ENCODE peak calls at places on chromosomes 5 and 9, in five cellular contexts. Q, Z, H, I and X are unnamed samples.
A peak's percentile ranks its signal among the peaks of the same experiment; 100 is the strongest.

GRCh38 chr9:113634597-113635515 is 171.3 kb downstream of the RGS3 start:
- DNase-seq in H (no peak), I (no peak), Q (no peak), Z (no peak), X (peak; percentile 7)

GRCh38 chr5:58327289-58327688 is 132.6 kb downstream of the PLK2 start:
- DNase-seq in Q (no peak), I (no peak), Z (no peak), H (no peak), X (no peak)

GRCh38 chr9:35611230-35611797 is 6.3 kb downstream of the TESK1 start:
- DNase-seq in H (no peak), Q (no peak), I (peak; percentile 49), Z (peak; percentile 53), X (no peak)

GRCh38 chr5:160466889-160467554 is 45.4 kb downstream of the PTTG1 start:
- DNase-seq in I (no peak), Q (no peak), Z (peak; percentile 3), H (no peak), X (peak; percentile 60)

GRCh38 chr9:25678147-25678666 is at the start of gene TUSC1:
- DNase-seq in Z (peak; percentile 70), Q (peak; percentile 88), H (peak; percentile 56), I (peak; percentile 4), X (peak; percentile 54)

GRCh38 chr5:87872986-87873385 is 395.7 kb downstream of the TMEM161B start:
- DNase-seq in Q (no peak), I (peak; percentile 3), H (no peak), Z (no peak), X (no peak)

GRCh38 chr5:101838329-101838964 is 457.6 kb downstream of the SLCO4C1 start:
- DNase-seq in H (no peak), I (no peak), Z (no peak), Q (no peak), X (no peak)

GRCh38 chr5:119347574-119347973 is 8.2 kb upstream of the TNFAIP8 start:
- DNase-seq in Q (no peak), H (no peak), Z (no peak), I (no peak), X (no peak)

GRCh38 chr5:37875051-37875787 is 35.4 kb upstream of the GDNF start:
- DNase-seq in Z (no peak), H (no peak), Q (no peak), I (no peak), X (no peak)

GRCh38 chr5:110846621-110847020 is 107.8 kb downstream of the SLC25A46 start:
- DNase-seq in Z (no peak), I (no peak), H (no peak), Q (no peak), X (no peak)

GRCh38 chr5:132655821-132656773 is 1.9 kb upstream of the IL13 start:
- DNase-seq in Z (no peak), H (no peak), Q (no peak), I (peak; percentile 63), X (no peak)

GRCh38 chr9:79946718-79947117 is 375.0 kb downstream of the TLE4 start:
- DNase-seq in Z (no peak), I (no peak), H (no peak), Q (no peak), X (no peak)

GRCh38 chr9:12818431-12819000 is 43.7 kb downstream of the LURAP1L start:
- DNase-seq in H (no peak), Z (peak; percentile 76), Q (no peak), I (no peak), X (no peak)

GRCh38 chr9:122810306-122810946 is 10.5 kb downstream of the OR1K1 start:
- DNase-seq in H (peak; percentile 34), Q (no peak), Z (peak; percentile 78), I (peak; percentile 77), X (peak; percentile 74)

GRCh38 chr9:99359336-99359735 is 137.3 kb downstream of the SEC61B start:
- DNase-seq in Q (no peak), H (no peak), I (peak; percentile 16), Z (no peak), X (no peak)

GRCh38 chr5:82405618-82406199 is 127.6 kb upstream of the RPS23 start:
- DNase-seq in I (no peak), Z (no peak), H (no peak), Q (no peak), X (no peak)

GRCh38 chr9:31359071-31359470 is 1025.4 kb upstream of the ACO1 start:
- DNase-seq in Z (no peak), I (no peak), Q (no peak), H (no peak), X (no peak)

GRCh38 chr9:98532147-98532546 is 176.6 kb downstream of the GABBR2 start:
- DNase-seq in I (no peak), Q (no peak), H (no peak), Z (no peak), X (no peak)

GRCh38 chr5:132115375-132115774 is 41.8 kb downstream of the CSF2 start:
- DNase-seq in I (no peak), Z (no peak), Q (no peak), H (no peak), X (no peak)

GRCh38 chr5:154756871-154757646 is 1.9 kb downstream of the LARP1 start:
- DNase-seq in H (no peak), Z (peak; percentile 41), Q (peak; percentile 74), I (peak; percentile 59), X (peak; percentile 48)

GRCh38 chr5:146751781-146752401 is 126.7 kb downstream of the PPP2R2B start:
- DNase-seq in I (no peak), Z (no peak), H (no peak), Q (no peak), X (no peak)

GRCh38 chr5:54746346-54746745 is 228.8 kb downstream of the SNX18 start:
- DNase-seq in I (no peak), H (no peak), Z (no peak), Q (no peak), X (no peak)

GRCh38 chr5:95631265-95631957 is 11.5 kb downstream of the GPR150 start:
- DNase-seq in Q (no peak), H (no peak), Z (no peak), I (no peak), X (no peak)

GRCh38 chr9:87239312-87239711 is 258.4 kb upstream of the DAPK1 start:
- DNase-seq in Z (no peak), I (no peak), Q (no peak), H (no peak), X (no peak)

GRCh38 chr9:76761448-76761847 is 2.8 kb upstream of the PCA3 start:
- DNase-seq in I (no peak), Z (no peak), H (no peak), Q (no peak), X (no peak)

GRCh38 chr9:3696368-3696767 is 170.6 kb upstream of the RFX3 start:
- DNase-seq in I (no peak), H (no peak), Z (no peak), Q (no peak), X (no peak)

GRCh38 chr5:147310059-147310704 is 75.4 kb downstream of the STK32A start:
- DNase-seq in Z (peak; percentile 93), I (no peak), Q (peak; percentile 73), H (peak; percentile 41), X (no peak)

GRCh38 chr5:124199902-124200301 is 546.5 kb downstream of the ZNF608 start:
- DNase-seq in I (no peak), Z (no peak), Q (no peak), H (no peak), X (no peak)

GRCh38 chr5:138469540-138470321 is 4.5 kb downstream of the EGR1 start:
- DNase-seq in Q (no peak), I (no peak), H (no peak), Z (peak; percentile 94), X (peak; percentile 84)

GRCh38 chr5:124634228-124634819 is 112.1 kb downstream of the ZNF608 start:
- DNase-seq in Q (no peak), I (no peak), H (no peak), Z (no peak), X (no peak)

GRCh38 chr5:43006411-43007202 is 33.5 kb downstream of the ANXA2R start:
- DNase-seq in I (no peak), H (no peak), Z (no peak), Q (no peak), X (no peak)